ENCODE peak calls at places on chromosomes 2 and 18, in ten cellular contexts. V is fibroblast of lung, Z is NCI-H774, A is osteocyte, E is NAMALWA, R is kidney, C is AG08396, S is activated T-cell treated with anti-CD3 and anti-CD28 coated beads for 1 hour, Y is upper lobe of left lung, W is heart left ventricle. D is an unnamed sample.

GRCh38 chr2:186480991-186481390 is 5.1 kb upstream of the ZC3H15 start:
- DNase-seq in V (no peak), R (no peak), S (no peak), Z (no peak), E (no peak), A (no peak), W (no peak), Y (no peak), C (no peak), D (no peak)

GRCh38 chr2:42254186-42254911 is 85.2 kb downstream of the EML4 start:
- DNase-seq in V (peak), S (no peak), W (no peak), A (no peak), E (no peak), Y (no peak), R (no peak), C (no peak), Z (no peak), D (no peak)

GRCh38 chr2:217142649-217143266 is 282.9 kb upstream of the TNP1 start:
- DNase-seq in V (no peak), C (no peak), S (no peak), Z (no peak), W (no peak), R (no peak), E (peak), A (no peak), Y (no peak), D (no peak)

GRCh38 chr2:207095963-207096362 is 69.8 kb downstream of the KLF7 start:
- DNase-seq in V (no peak), Y (no peak), C (no peak), Z (no peak), S (no peak), R (no peak), A (no peak), W (no peak), E (no peak), D (no peak)

GRCh38 chr2:42099431-42100173 is 51.8 kb downstream of the PKDCC start:
- DNase-seq in R (no peak), W (no peak), Y (no peak), V (no peak), Z (no peak), C (no peak), E (peak), A (no peak), S (no peak), D (no peak)

GRCh38 chr2:40625849-40626248 is 174.0 kb upstream of the SLC8A1 start:
- DNase-seq in R (no peak), Z (no peak), W (no peak), C (peak), V (peak), S (no peak), E (no peak), Y (no peak), A (no peak), D (no peak)

GRCh38 chr2:237723613-237724012 is 75.0 kb upstream of the RBM44 start:
- DNase-seq in Z (peak), V (peak), C (no peak), E (peak), W (peak), S (no peak), Y (no peak), A (peak), R (no peak), D (no peak)

GRCh38 chr2:168194784-168195522 is 52.4 kb downstream of the STK39 start:
- DNase-seq in Y (no peak), Z (no peak), W (no peak), E (peak), A (no peak), S (no peak), C (peak), V (peak), R (no peak), D (no peak)

GRCh38 chr2:174590346-174590745 is 7.3 kb downstream of the WIPF1 start:
- DNase-seq in V (no peak), C (no peak), Z (no peak), E (no peak), A (no peak), W (no peak), S (no peak), R (no peak), Y (no peak), D (no peak)

GRCh38 chr18:23137788-23138216 is 2.5 kb downstream of the CABLES1 start:
- DNase-seq in Z (no peak), Y (peak), S (no peak), E (no peak), R (no peak), A (no peak), C (no peak), W (no peak), V (no peak), D (no peak)

GRCh38 chr2:37457401-37457901 is 113.0 kb downstream of the QPCT start:
- DNase-seq in Z (no peak), Y (no peak), C (peak), V (peak), S (no peak), W (no peak), A (no peak), E (no peak), R (no peak), D (no peak)

GRCh38 chr2:239151201-239152131 is 249.4 kb downstream of the HDAC4 start:
- DNase-seq in C (no peak), W (peak), Y (peak), R (peak), E (no peak), A (no peak), Z (no peak), S (no peak), V (no peak), D (no peak)

GRCh38 chr18:48792141-48792540 is 158.6 kb downstream of the SMAD7 start:
- DNase-seq in S (no peak), A (no peak), Y (peak), Z (no peak), E (no peak), R (no peak), V (no peak), W (no peak), C (no peak), D (no peak)

GRCh38 chr2:36438454-36438977 is 82.9 kb downstream of the CRIM1 start:
- DNase-seq in A (no peak), E (no peak), V (peak), Y (no peak), C (peak), Z (no peak), W (no peak), R (no peak), S (no peak), D (no peak)

GRCh38 chr18:33184178-33184577 is 256.3 kb downstream of the CCDC178 start:
- DNase-seq in Z (no peak), C (no peak), W (no peak), E (peak), R (no peak), A (no peak), S (no peak), Y (no peak), V (peak), D (no peak)

GRCh38 chr2:169598982-169599381 is 14.8 kb downstream of the PPIG start:
- DNase-seq in Z (no peak), R (no peak), Y (no peak), C (no peak), E (no peak), V (no peak), A (no peak), S (no peak), W (no peak), D (no peak)

GRCh38 chr2:47645246-47645645 is 137.7 kb upstream of the MSH6 start:
- DNase-seq in V (no peak), S (no peak), A (no peak), Z (no peak), C (no peak), R (no peak), E (no peak), W (no peak), Y (no peak), D (no peak)

GRCh38 chr2:69997296-69998184 is 36.1 kb upstream of the ASPRV1 start:
- DNase-seq in V (peak), R (peak), Z (no peak), Y (peak), W (no peak), E (no peak), C (peak), A (no peak), S (no peak), D (no peak)

GRCh38 chr18:79062806-79063205 is 6.4 kb upstream of the ATP9B start:
- DNase-seq in W (no peak), R (no peak), E (no peak), S (no peak), Z (no peak), A (no peak), Y (peak), V (no peak), C (no peak), D (no peak)

GRCh38 chr2:107137711-107138110 is 251.7 kb upstream of the ST6GAL2 start:
- DNase-seq in S (no peak), A (no peak), E (no peak), V (no peak), Z (no peak), R (no peak), C (no peak), W (no peak), Y (no peak), D (no peak)

GRCh38 chr2:44549099-44549471 is 187.3 kb downstream of the CAMKMT start:
- DNase-seq in Z (no peak), R (no peak), V (peak), E (no peak), C (peak), S (no peak), A (no peak), W (no peak), Y (no peak), D (no peak)

GRCh38 chr2:240472078-240472790 is 36.8 kb downstream of the GPC1 start:
- DNase-seq in W (peak), Z (no peak), S (no peak), C (peak), R (peak), V (no peak), A (no peak), E (no peak), Y (no peak), D (no peak)

GRCh38 chr18:62786689-62787088 is 71.3 kb downstream of the PHLPP1 start:
- DNase-seq in W (no peak), A (no peak), V (no peak), E (no peak), Y (no peak), S (no peak), C (no peak), Z (no peak), R (no peak), D (no peak)

GRCh38 chr18:73528066-73528465 is 619.6 kb downstream of the FBXO15 start:
- DNase-seq in C (no peak), E (no peak), R (no peak), Z (no peak), S (no peak), V (no peak), W (no peak), A (no peak), Y (no peak), D (no peak)

GRCh38 chr2:98483257-98483861 is 38.7 kb downstream of the INPP4A start:
- DNase-seq in C (no peak), Y (no peak), E (no peak), R (peak), W (no peak), V (no peak), A (no peak), Z (no peak), S (no peak), D (no peak)

GRCh38 chr2:218375212-218375611 is 6.9 kb upstream of the SLC11A1 start:
- DNase-seq in A (no peak), E (no peak), V (peak), Z (no peak), C (no peak), S (no peak), Y (no peak), R (no peak), W (no peak), D (no peak)

GRCh38 chr18:30175061-30175574 is 867.4 kb downstream of the DSC3 start:
- DNase-seq in Z (no peak), W (no peak), C (no peak), V (no peak), R (peak), E (no peak), S (no peak), Y (no peak), A (no peak), D (no peak)

GRCh38 chr2:160614391-160614790 is 120.8 kb upstream of the RBMS1 start:
- DNase-seq in V (no peak), E (no peak), Y (no peak), Z (no peak), C (no peak), W (no peak), R (no peak), S (no peak), A (no peak), D (no peak)

GRCh38 chr2:29052811-29053210 is 21.5 kb downstream of the PCARE start:
- DNase-seq in E (no peak), Z (no peak), R (no peak), C (no peak), A (no peak), Y (no peak), V (no peak), S (no peak), W (no peak), D (no peak)

GRCh38 chr2:55431982-55432627 is 12.4 kb upstream of the CCDC88A start:
- DNase-seq in R (no peak), W (no peak), Y (no peak), E (peak), S (no peak), C (peak), Z (no peak), V (peak), A (no peak), D (no peak)